ENCODE peak calls at places on chromosomes 3 and 15, in eight cellular contexts. J is fibroblast of the aortic adventitia, F is osteocyte, X is BE2C, U is fibroblast of lung, S is foreskin fibroblast, O is MM.1S, Q is colonic mucosa. P is an unnamed sample.

GRCh38 chr3:184417619-184418327 is 37.9 kb downstream of the CHRD start:
- DNase-seq in J (peak; percentile 64), F (no peak), X (peak; percentile 70), U (peak; percentile 43), S (peak; percentile 59), O (peak; percentile 85), Q (peak; percentile 79), P (peak; percentile 72)

GRCh38 chr3:115254492-115255196 is 107.6 kb upstream of the ZBTB20 start:
- DNase-seq in J (no peak), F (no peak), X (peak; percentile 48), U (no peak), S (no peak), O (no peak), Q (no peak), P (no peak)

GRCh38 chr3:43966126-43966525 is 275.4 kb downstream of the ABHD5 start:
- DNase-seq in J (no peak), F (no peak), X (no peak), U (no peak), S (no peak), O (no peak), Q (no peak), P (no peak)

GRCh38 chr3:134364061-134364935 is 9.9 kb downstream of the AMOTL2 start:
- DNase-seq in J (peak; percentile 98), F (peak; percentile 97), X (peak; percentile 75), U (peak; percentile 98), S (peak; percentile 97), O (no peak), Q (peak; percentile 87), P (peak; percentile 96)

GRCh38 chr3:34073961-34074360 is 275.5 kb downstream of the PDCD6IP start:
- DNase-seq in J (no peak), F (no peak), X (no peak), U (no peak), S (no peak), O (no peak), Q (no peak), P (no peak)

GRCh38 chr3:154018100-154018696 is 103.0 kb upstream of the ARHGEF26 start:
- DNase-seq in J (peak; percentile 8), F (no peak), X (peak; percentile 62), U (peak; percentile 2), S (no peak), O (peak; percentile 38), Q (peak; percentile 27), P (peak; percentile 65)

GRCh38 chr15:50675524-50676144 is 11.0 kb downstream of the TRPM7 start:
- DNase-seq in J (peak; percentile 75), F (no peak), X (no peak), U (peak; percentile 19), S (peak; percentile 13), O (peak; percentile 20), Q (no peak), P (peak; percentile 45)

GRCh38 chr3:66498718-66499611 is 1.9 kb downstream of the LRIG1 start:
- DNase-seq in J (no peak), F (no peak), X (no peak), U (peak; percentile 17), S (no peak), O (no peak), Q (peak; percentile 58), P (no peak)

GRCh38 chr15:70486451-70487379 is 276.6 kb downstream of the UACA start:
- DNase-seq in J (peak; percentile 94), F (no peak), X (no peak), U (peak; percentile 97), S (peak; percentile 35), O (no peak), Q (no peak), P (peak; percentile 93)

GRCh38 chr15:22979069-22979698 is 984 bp downstream of the CYFIP1 start:
- DNase-seq in J (peak; percentile 49), F (no peak), X (peak; percentile 68), U (peak; percentile 59), S (no peak), O (peak; percentile 70), Q (peak; percentile 80), P (peak; percentile 55)

GRCh38 chr15:98807262-98807661 is 158.9 kb downstream of the IGF1R start:
- DNase-seq in J (peak; percentile 94), F (no peak), X (no peak), U (peak; percentile 80), S (peak; percentile 64), O (no peak), Q (no peak), P (peak; percentile 30)

GRCh38 chr3:137294139-137294538 is 336.4 kb downstream of the IL20RB start:
- DNase-seq in J (no peak), F (no peak), X (no peak), U (no peak), S (no peak), O (no peak), Q (no peak), P (no peak)

GRCh38 chr3:126034481-126035361 is 49.2 kb downstream of the SLC41A3 start:
- DNase-seq in J (peak; percentile 24), F (peak; percentile 54), X (no peak), U (peak; percentile 45), S (no peak), O (no peak), Q (peak; percentile 2), P (no peak)

GRCh38 chr3:170496026-170496867 is 77.6 kb downstream of the CLDN11 start:
- DNase-seq in J (no peak), F (no peak), X (no peak), U (no peak), S (no peak), O (no peak), Q (no peak), P (no peak)

GRCh38 chr3:165103616-165104015 is 25.3 kb upstream of the SI start:
- DNase-seq in J (no peak), F (no peak), X (no peak), U (no peak), S (no peak), O (no peak), Q (no peak), P (no peak)

GRCh38 chr3:86937306-86937791 is 53.6 kb downstream of the VGLL3 start:
- DNase-seq in J (peak; percentile 95), F (no peak), X (no peak), U (peak; percentile 94), S (peak; percentile 88), O (no peak), Q (no peak), P (peak; percentile 72)

GRCh38 chr3:59308684-59309083 is 258.9 kb upstream of the CFAP20DC start:
- DNase-seq in J (no peak), F (no peak), X (no peak), U (no peak), S (no peak), O (no peak), Q (no peak), P (no peak)
- TF ChIP-seq CTCF in J (peak; percentile 11), F (no peak), X (peak; percentile 33), U (no peak), S (no peak), O (no peak), Q (no peak), P (no peak)

GRCh38 chr15:51758645-51759044 is 7.2 kb downstream of the TMOD2 start:
- DNase-seq in J (peak; percentile 81), F (no peak), X (peak; percentile 90), U (peak; percentile 68), S (peak; percentile 78), O (no peak), Q (peak; percentile 43), P (peak; percentile 48)

GRCh38 chr15:51760805-51761204 is 9.4 kb downstream of the TMOD2 start:
- DNase-seq in J (no peak), F (no peak), X (no peak), U (no peak), S (no peak), O (no peak), Q (no peak), P (no peak)

GRCh38 chr15:51757463-51757862 is 6.1 kb downstream of the TMOD2 start:
- DNase-seq in J (no peak), F (no peak), X (peak; percentile 42), U (no peak), S (no peak), O (no peak), Q (no peak), P (no peak)

GRCh38 chr15:51756482-51756881 is 5.1 kb downstream of the TMOD2 start:
- DNase-seq in J (no peak), F (no peak), X (no peak), U (no peak), S (no peak), O (no peak), Q (no peak), P (no peak)

GRCh38 chr15:51759557-51760070 is 8.2 kb downstream of the TMOD2 start:
- DNase-seq in J (peak; percentile 97), F (no peak), X (peak; percentile 81), U (peak; percentile 95), S (peak; percentile 86), O (no peak), Q (peak; percentile 58), P (peak; percentile 77)
- TF ChIP-seq CTCF in J (peak; percentile 42), F (peak; percentile 27), X (peak; percentile 80), U (peak; percentile 50), S (peak; percentile 29), O (peak; percentile 8), Q (no peak), P (no peak)

GRCh38 chr3:140276698-140277097 is 341.7 kb downstream of the CLSTN2 start:
- DNase-seq in J (peak; percentile 26), F (no peak), X (peak; percentile 22), U (peak; percentile 16), S (no peak), O (no peak), Q (no peak), P (peak; percentile 14)
- TF ChIP-seq CTCF in J (peak; percentile 32), F (peak; percentile 39), X (peak; percentile 66), U (peak; percentile 20), S (peak; percentile 24), O (peak; percentile 15), Q (no peak), P (no peak)

DNA sequence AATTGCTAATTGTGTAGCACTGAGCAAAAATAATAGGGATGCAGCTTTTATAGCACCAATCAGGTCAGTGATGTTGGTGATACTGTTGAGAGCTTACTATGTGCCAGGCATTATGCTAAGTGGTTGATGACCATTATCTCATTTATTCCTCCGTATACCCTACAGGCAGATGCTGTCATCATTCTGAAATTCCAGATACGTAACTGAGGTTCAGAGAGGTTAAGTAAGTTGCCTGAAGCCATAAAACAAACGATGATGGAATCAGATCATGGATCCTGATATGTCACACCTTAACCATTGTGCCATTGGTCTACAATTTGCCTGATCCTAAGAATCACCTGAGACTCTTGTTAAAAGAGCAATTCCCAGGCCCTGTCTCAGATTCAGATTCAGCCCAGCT is 49.5 kb downstream of the ST6GAL1 start:
- DNase-seq in J (no peak), F (no peak), X (no peak), U (peak; percentile 15), S (no peak), O (no peak), Q (no peak), P (peak; percentile 6)
- TF ChIP-seq CTCF in J (no peak), F (no peak), X (no peak), U (no peak), S (no peak), O (no peak), Q (no peak), P (no peak)

DNA sequence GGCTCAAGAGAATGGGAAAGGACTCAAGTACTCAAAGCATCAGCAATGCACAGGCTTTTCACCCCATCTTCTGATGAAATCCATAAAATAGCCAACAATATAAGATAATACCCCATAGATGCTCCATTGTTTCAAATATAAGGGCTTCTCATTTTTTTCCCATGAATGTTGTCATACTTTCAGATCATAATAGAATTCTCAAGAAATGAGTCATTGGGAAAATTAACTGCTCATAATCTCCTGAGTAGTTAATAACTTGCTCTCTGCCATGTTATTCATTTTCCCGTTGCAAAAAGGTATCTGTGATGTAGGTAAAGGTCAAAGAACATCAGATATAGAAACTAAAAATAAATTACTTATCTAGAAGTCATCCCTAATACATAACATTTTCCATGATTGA is 121.9 kb downstream of the NSUN3 start:
- DNase-seq in J (peak; percentile 43), F (no peak), X (no peak), U (peak; percentile 56), S (no peak), O (no peak), Q (no peak), P (peak; percentile 21)
- TF ChIP-seq CTCF in J (no peak), F (no peak), X (no peak), U (no peak), S (no peak), O (no peak), Q (no peak), P (no peak)